ENCODE peak calls at places on chromosomes 11 and 22, in six cellular contexts. One of them, this sample, is unnamed.

GRCh38 chr22:46220921-46221320 is 29.2 kb downstream of the CDPF1 start:
- DNase-seq in HepG2: no peak
- DNase-seq in GM12878: peak
- DNase-seq in GM12892: no peak
- DNase-seq in K562: no peak
- DNase-seq in H1: no peak
- DNase-seq in this sample: no peak

GRCh38 chr11:15073361-15074205 is at the start of gene CALCB:
- DNase-seq in HepG2: no peak
- DNase-seq in GM12878: no peak
- DNase-seq in GM12892: no peak
- DNase-seq in K562: no peak
- DNase-seq in H1: peak
- DNase-seq in this sample: no peak

GRCh38 chr22:42680648-42681047 is 31.5 kb upstream of the CYB5R3 start:
- DNase-seq in HepG2: no peak
- DNase-seq in GM12878: no peak
- DNase-seq in GM12892: no peak
- DNase-seq in K562: no peak
- DNase-seq in H1: no peak
- DNase-seq in this sample: no peak

GRCh38 chr22:19828035-19828401 is 26.7 kb downstream of the GNB1L start:
- DNase-seq in HepG2: no peak
- DNase-seq in GM12878: no peak
- DNase-seq in GM12892: no peak
- DNase-seq in K562: no peak
- DNase-seq in H1: no peak
- DNase-seq in this sample: no peak

GRCh38 chr11:133903875-133904817 is 52.6 kb downstream of the IGSF9B start:
- DNase-seq in HepG2: no peak
- DNase-seq in GM12878: no peak
- DNase-seq in GM12892: no peak
- DNase-seq in K562: no peak
- DNase-seq in H1: no peak
- DNase-seq in this sample: no peak

GRCh38 chr11:5928269-5928668 is 13.8 kb upstream of the OR56A3 start:
- DNase-seq in HepG2: no peak
- DNase-seq in GM12878: no peak
- DNase-seq in GM12892: no peak
- DNase-seq in K562: no peak
- DNase-seq in H1: no peak
- DNase-seq in this sample: no peak

GRCh38 chr11:69238562-69239319 is 55.2 kb upstream of the MYEOV start:
- DNase-seq in HepG2: no peak
- DNase-seq in GM12878: no peak
- DNase-seq in GM12892: no peak
- DNase-seq in K562: no peak
- DNase-seq in H1: no peak
- DNase-seq in this sample: no peak

GRCh38 chr11:79221417-79222130 is 219.3 kb downstream of the TENM4 start:
- DNase-seq in HepG2: no peak
- DNase-seq in GM12878: no peak
- DNase-seq in GM12892: no peak
- DNase-seq in K562: no peak
- DNase-seq in H1: no peak
- DNase-seq in this sample: no peak

GRCh38 chr22:42803454-42803853 is 53.6 kb downstream of the ARFGAP3 start:
- DNase-seq in HepG2: no peak
- DNase-seq in GM12878: no peak
- DNase-seq in GM12892: no peak
- DNase-seq in K562: no peak
- DNase-seq in H1: no peak
- DNase-seq in this sample: no peak

GRCh38 chr11:11724994-11725393 is 103.2 kb upstream of the GALNT18 start:
- DNase-seq in HepG2: no peak
- DNase-seq in GM12878: no peak
- DNase-seq in GM12892: no peak
- DNase-seq in K562: no peak
- DNase-seq in H1: no peak
- DNase-seq in this sample: no peak

GRCh38 chr22:27318516-27318915 is 483.0 kb downstream of the MN1 start:
- DNase-seq in HepG2: no peak
- DNase-seq in GM12878: no peak
- DNase-seq in GM12892: no peak
- DNase-seq in K562: no peak
- DNase-seq in H1: no peak
- DNase-seq in this sample: no peak

GRCh38 chr11:58923300-58923788 is 15.9 kb upstream of the GLYATL1 start:
- DNase-seq in HepG2: peak
- DNase-seq in GM12878: no peak
- DNase-seq in GM12892: no peak
- DNase-seq in K562: peak
- DNase-seq in H1: peak
- DNase-seq in this sample: no peak

GRCh38 chr22:35739642-35740041 is 22.0 kb downstream of the APOL5 start:
- DNase-seq in HepG2: peak
- DNase-seq in GM12878: no peak
- DNase-seq in GM12892: no peak
- DNase-seq in K562: peak
- DNase-seq in H1: no peak
- DNase-seq in this sample: no peak

GRCh38 chr11:45216901-45217300 is 69.2 kb downstream of the SYT13 start:
- DNase-seq in HepG2: no peak
- DNase-seq in GM12878: no peak
- DNase-seq in GM12892: no peak
- DNase-seq in K562: no peak
- DNase-seq in H1: no peak
- DNase-seq in this sample: no peak

GRCh38 chr11:3140291-3140603 is 24.9 kb downstream of the OSBPL5 start:
- DNase-seq in HepG2: no peak
- DNase-seq in GM12878: no peak
- DNase-seq in GM12892: no peak
- DNase-seq in K562: no peak
- DNase-seq in H1: no peak
- DNase-seq in this sample: no peak

GRCh38 chr22:21020802-21021429 is 6.0 kb downstream of the P2RX6 start:
- DNase-seq in HepG2: no peak
- DNase-seq in GM12878: no peak
- DNase-seq in GM12892: peak
- DNase-seq in K562: peak
- DNase-seq in H1: peak
- DNase-seq in this sample: no peak

GRCh38 chr22:25765016-25765367 is 23.0 kb downstream of the MYO18B start:
- DNase-seq in HepG2: no peak
- DNase-seq in GM12878: no peak
- DNase-seq in GM12892: no peak
- DNase-seq in K562: no peak
- DNase-seq in H1: no peak
- DNase-seq in this sample: no peak

GRCh38 chr11:110093407-110094297 is 460 bp downstream of the ZC3H12C start:
- DNase-seq in HepG2: peak
- DNase-seq in GM12878: no peak
- DNase-seq in GM12892: peak
- DNase-seq in K562: peak
- DNase-seq in H1: peak
- DNase-seq in this sample: peak

GRCh38 chr11:113684558-113684957 is 21.6 kb downstream of the TMPRSS5 start:
- DNase-seq in HepG2: no peak
- DNase-seq in GM12878: no peak
- DNase-seq in GM12892: no peak
- DNase-seq in K562: no peak
- DNase-seq in H1: peak
- DNase-seq in this sample: no peak

GRCh38 chr11:113193077-113193476 is 121.3 kb upstream of the TTC12 start:
- DNase-seq in HepG2: no peak
- DNase-seq in GM12878: no peak
- DNase-seq in GM12892: no peak
- DNase-seq in K562: no peak
- DNase-seq in H1: no peak
- DNase-seq in this sample: no peak

GRCh38 chr22:21982338-21982965 is at the start of gene TOP3B:
- DNase-seq in HepG2: peak
- DNase-seq in GM12878: peak
- DNase-seq in GM12892: peak
- DNase-seq in K562: peak
- DNase-seq in H1: peak
- DNase-seq in this sample: peak

GRCh38 chr11:48384670-48385069 is 18.4 kb upstream of the OR4C5 start:
- DNase-seq in HepG2: no peak
- DNase-seq in GM12878: no peak
- DNase-seq in GM12892: no peak
- DNase-seq in K562: peak
- DNase-seq in H1: peak
- DNase-seq in this sample: no peak

GRCh38 chr22:33076368-33076767 is 18.2 kb upstream of the SYN3 start:
- DNase-seq in HepG2: no peak
- DNase-seq in GM12878: no peak
- DNase-seq in GM12892: no peak
- DNase-seq in K562: no peak
- DNase-seq in H1: no peak
- DNase-seq in this sample: no peak

GRCh38 chr22:24147666-24148065 is 33.6 kb upstream of the SUSD2 start:
- DNase-seq in HepG2: no peak
- DNase-seq in GM12878: no peak
- DNase-seq in GM12892: no peak
- DNase-seq in K562: no peak
- DNase-seq in H1: no peak
- DNase-seq in this sample: no peak

GRCh38 chr11:120956710-120957500 is 67.0 kb upstream of the TBCEL start:
- DNase-seq in HepG2: no peak
- DNase-seq in GM12878: no peak
- DNase-seq in GM12892: no peak
- DNase-seq in K562: no peak
- DNase-seq in H1: peak
- DNase-seq in this sample: peak

DNA sequence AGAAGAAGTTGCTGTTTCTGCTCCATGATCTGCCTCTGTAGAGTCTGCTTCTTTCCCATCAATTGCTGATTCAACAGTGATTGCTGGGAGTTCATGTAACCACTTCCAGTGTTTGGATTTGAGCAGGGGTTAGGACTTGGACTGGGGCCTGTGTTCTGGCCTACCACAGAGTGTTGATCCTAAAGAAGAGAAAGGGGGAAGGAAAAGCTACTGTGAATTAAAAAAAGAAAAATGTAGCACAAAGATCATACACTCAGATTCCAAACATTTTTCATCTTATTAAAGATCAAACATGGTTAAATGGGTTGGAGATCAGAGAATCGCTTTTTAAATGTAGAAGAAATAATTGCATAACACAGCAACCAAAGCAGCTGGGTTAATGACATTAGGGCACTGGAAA is 67.6 kb upstream of the MTMR2 start:
- DNase-seq in HepG2: no peak
- DNase-seq in GM12878: no peak
- DNase-seq in GM12892: no peak
- DNase-seq in K562: no peak
- DNase-seq in H1: no peak
- DNase-seq in this sample: no peak
- TF ChIP-seq TAF1 in HepG2: no peak
- TF ChIP-seq TAF1 in GM12878: no peak
- TF ChIP-seq TAF1 in GM12892: no peak
- TF ChIP-seq TAF1 in K562: no peak
- TF ChIP-seq TAF1 in H1: no peak
- TF ChIP-seq TAF1 in this sample: no peak

GRCh38 chr11:128575956-128576340 is 11.4 kb downstream of the ETS1 start:
- DNase-seq in HepG2: no peak
- DNase-seq in GM12878: no peak
- DNase-seq in GM12892: no peak
- DNase-seq in K562: no peak
- DNase-seq in H1: no peak
- DNase-seq in this sample: no peak
- TF ChIP-seq POLR2AphosphoS5 in HepG2: no peak
- TF ChIP-seq POLR2AphosphoS5 in GM12878: no peak
- TF ChIP-seq POLR2AphosphoS5 in GM12892: no peak
- TF ChIP-seq POLR2AphosphoS5 in K562: no peak
- TF ChIP-seq POLR2AphosphoS5 in H1: no peak
- TF ChIP-seq POLR2AphosphoS5 in this sample: no peak

DNA sequence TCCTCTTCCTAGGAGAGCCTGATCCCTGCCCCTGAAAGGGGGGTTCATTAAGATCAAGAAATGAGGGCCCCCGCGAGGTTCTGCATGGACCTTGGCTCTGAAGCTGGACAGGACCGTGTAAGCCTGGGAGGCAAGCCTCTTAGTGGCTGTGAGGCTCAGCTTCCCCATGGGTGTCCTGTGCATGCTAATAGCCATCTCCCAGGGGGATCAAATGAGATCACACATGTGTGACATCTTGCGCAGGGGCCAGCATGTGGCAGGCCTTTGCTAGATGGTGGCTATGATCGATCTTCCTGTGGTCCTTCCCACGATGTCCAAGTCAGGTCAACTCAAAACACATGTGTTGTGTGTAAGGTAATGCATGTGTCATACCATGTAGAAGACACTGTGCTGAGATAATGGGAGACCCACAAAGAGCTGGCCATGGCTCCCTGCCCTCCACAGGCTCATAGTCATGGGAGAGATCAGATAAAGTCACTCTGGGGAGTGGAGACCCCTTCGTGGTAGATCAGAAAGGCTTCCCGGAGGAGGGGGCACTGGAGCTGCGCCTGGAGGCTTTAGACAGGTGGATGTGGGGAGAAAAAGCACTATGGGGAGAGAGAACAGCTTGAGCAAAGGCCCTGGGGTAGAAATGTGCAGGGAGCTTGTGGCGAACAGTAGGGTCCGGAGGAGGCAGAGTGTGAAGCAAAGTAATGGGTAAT is 3.7 kb downstream of the RAC2 start:
- DNase-seq in HepG2: no peak
- DNase-seq in GM12878: no peak
- DNase-seq in GM12892: no peak
- DNase-seq in K562: no peak
- DNase-seq in H1: no peak
- DNase-seq in this sample: no peak
- TF ChIP-seq POLR2A in HepG2: no peak
- TF ChIP-seq POLR2A in GM12878: no peak
- TF ChIP-seq POLR2A in GM12892: no peak
- TF ChIP-seq POLR2A in K562: no peak
- TF ChIP-seq POLR2A in H1: no peak
- TF ChIP-seq POLR2A in this sample: no peak

GRCh38 chr11:955154-956049 is 29.7 kb downstream of the AP2A2 start:
- DNase-seq in HepG2: no peak
- DNase-seq in GM12878: no peak
- DNase-seq in GM12892: no peak
- DNase-seq in K562: no peak
- DNase-seq in H1: no peak
- DNase-seq in this sample: no peak

GRCh38 chr11:957201-957920 is 31.7 kb downstream of the AP2A2 start:
- DNase-seq in HepG2: no peak
- DNase-seq in GM12878: no peak
- DNase-seq in GM12892: no peak
- DNase-seq in K562: no peak
- DNase-seq in H1: no peak
- DNase-seq in this sample: no peak

GRCh38 chr11:959608-960007 is 33.9 kb downstream of the AP2A2 start:
- DNase-seq in HepG2: peak
- DNase-seq in GM12878: no peak
- DNase-seq in GM12892: no peak
- DNase-seq in K562: no peak
- DNase-seq in H1: no peak
- DNase-seq in this sample: no peak

GRCh38 chr11:959027-959426 is 33.4 kb downstream of the AP2A2 start:
- DNase-seq in HepG2: no peak
- DNase-seq in GM12878: no peak
- DNase-seq in GM12892: no peak
- DNase-seq in K562: no peak
- DNase-seq in H1: no peak
- DNase-seq in this sample: no peak

GRCh38 chr11:958101-958500 is 32.4 kb downstream of the AP2A2 start:
- DNase-seq in HepG2: no peak
- DNase-seq in GM12878: no peak
- DNase-seq in GM12892: no peak
- DNase-seq in K562: no peak
- DNase-seq in H1: no peak
- DNase-seq in this sample: no peak
- TF ChIP-seq TAF1 in HepG2: no peak
- TF ChIP-seq TAF1 in GM12878: no peak
- TF ChIP-seq TAF1 in GM12892: no peak
- TF ChIP-seq TAF1 in K562: no peak
- TF ChIP-seq TAF1 in H1: no peak
- TF ChIP-seq TAF1 in this sample: no peak

This sample was measured in GM12891.